ENCODE peak calls at places on chromosomes 6 and 20, in six cellular contexts. D is neural crest cell, K is left lung, O is glutamatergic neuron, J is astrocyte, B is A549. F is an unnamed sample.

GRCh38 chr6:83815631-83816030 is 37.5 kb upstream of the RIPPLY2 start:
- DNase-seq in O (no peak), B (peak; percentile 3), D (no peak), K (no peak), J (peak; percentile 11), F (no peak)

GRCh38 chr6:125701354-125701668 is 48.1 kb upstream of the HEY2 start:
- DNase-seq in B (no peak), J (no peak), O (no peak), K (no peak), D (no peak), F (no peak)

GRCh38 chr20:44494266-44494665 is 18.6 kb downstream of the TTPAL start:
- DNase-seq in O (no peak), B (peak; percentile 28), J (peak; percentile 67), K (no peak), D (no peak), F (no peak)

GRCh38 chr6:108914235-108915022 is 66.2 kb downstream of the ARMC2 start:
- DNase-seq in O (no peak), B (peak; percentile 23), D (peak; percentile 4), J (no peak), K (no peak), F (no peak)

GRCh38 chr6:9197726-9198125 is 762.4 kb upstream of the SLC35B3 start:
- DNase-seq in O (no peak), B (no peak), K (no peak), J (no peak), D (no peak), F (no peak)

GRCh38 chr6:16320533-16321340 is 82.3 kb downstream of the GMPR start:
- DNase-seq in B (no peak), O (peak; percentile 77), D (no peak), K (no peak), J (peak; percentile 46), F (no peak)

GRCh38 chr20:46814366-46815232 is 80.0 kb upstream of the EYA2 start:
- DNase-seq in J (peak; percentile 85), K (no peak), B (peak; percentile 89), D (peak; percentile 13), O (no peak), F (no peak)

GRCh38 chr6:87573307-87574024 is 16.3 kb downstream of the RARS2 start:
- DNase-seq in B (no peak), J (no peak), K (no peak), D (no peak), O (no peak), F (no peak)

GRCh38 chr6:109165392-109165964 is 70.2 kb downstream of the CEP57L1 start:
- DNase-seq in D (no peak), B (peak; percentile 6), O (no peak), K (peak; percentile 32), J (peak; percentile 71), F (no peak)

GRCh38 chr6:33812669-33813068 is 8.9 kb upstream of the MLN start:
- DNase-seq in B (peak; percentile 35), K (no peak), J (peak; percentile 23), D (peak; percentile 78), O (peak; percentile 43), F (peak; percentile 83)

GRCh38 chr20:1274485-1275313 is 8.6 kb downstream of the SNPH start:
- DNase-seq in O (peak; percentile 59), K (no peak), D (no peak), B (no peak), J (no peak), F (no peak)

GRCh38 chr6:25993038-25993684 is 30.6 kb downstream of the TRIM38 start:
- DNase-seq in O (no peak), J (no peak), K (no peak), D (no peak), B (no peak), F (no peak)

GRCh38 chr20:1107176-1107575 is 11.2 kb upstream of the PSMF1 start:
- DNase-seq in B (no peak), D (no peak), K (no peak), J (no peak), O (no peak), F (no peak)

GRCh38 chr20:55143605-55144004 is 668.2 kb downstream of the DOK5 start:
- DNase-seq in J (no peak), D (no peak), B (no peak), O (no peak), K (no peak), F (no peak)

GRCh38 chr6:42294759-42295158 is 77.1 kb upstream of the MRPS10 start:
- DNase-seq in B (peak; percentile 69), K (no peak), J (peak; percentile 77), D (no peak), O (no peak), F (no peak)

GRCh38 chr6:87237804-87238203 is 82.4 kb downstream of the ZNF292 start:
- DNase-seq in O (no peak), J (peak; percentile 16), K (no peak), B (peak; percentile 4), D (no peak), F (no peak)

GRCh38 chr6:57123111-57123510 is 33.1 kb downstream of the ZNF451 start:
- DNase-seq in B (no peak), D (no peak), K (no peak), O (no peak), J (no peak), F (no peak)

GRCh38 chr20:39259010-39259803 is 297.1 kb downstream of the DHX35 start:
- DNase-seq in J (no peak), O (no peak), K (no peak), B (no peak), D (no peak), F (no peak)

GRCh38 chr6:35318200-35318844 is 20.7 kb downstream of the DEF6 start:
- DNase-seq in O (peak; percentile 97), J (peak; percentile 58), B (peak; percentile 70), D (peak; percentile 97), K (peak; percentile 85), F (peak; percentile 95)

GRCh38 chr6:21664263-21665081 is 70.9 kb downstream of the SOX4 start:
- DNase-seq in D (peak; percentile 24), B (peak; percentile 15), O (peak; percentile 59), K (peak; percentile 52), J (peak; percentile 27), F (peak; percentile 35)

GRCh38 chr6:36427781-36428345 is 14.8 kb downstream of the PXT1 start:
- DNase-seq in O (no peak), D (no peak), J (peak; percentile 30), B (peak; percentile 47), K (no peak), F (no peak)

GRCh38 chr6:20208687-20209378 is 3.4 kb downstream of the MBOAT1 start:
- DNase-seq in O (no peak), D (no peak), J (no peak), K (no peak), B (no peak), F (no peak)

GRCh38 chr6:42279144-42279781 is 61.6 kb upstream of the MRPS10 start:
- DNase-seq in K (no peak), J (peak; percentile 36), B (peak; percentile 18), D (no peak), O (no peak), F (no peak)

GRCh38 chr20:22921595-22922421 is 113.3 kb upstream of the SSTR4 start:
- DNase-seq in O (no peak), D (no peak), B (peak; percentile 48), J (peak; percentile 54), K (no peak), F (no peak)

GRCh38 chr20:44166477-44166876 is 20.5 kb downstream of the JPH2 start:
- DNase-seq in B (peak; percentile 65), J (peak; percentile 65), K (no peak), D (no peak), O (peak; percentile 35), F (no peak)

GRCh38 chr20:31516166-31516565 is 1.9 kb downstream of the HM13 start:
- DNase-seq in K (no peak), D (no peak), O (no peak), J (no peak), B (no peak), F (no peak)

GRCh38 chr20:31516651-31517050 is 2.4 kb downstream of the HM13 start:
- DNase-seq in D (no peak), B (no peak), K (no peak), O (no peak), J (no peak), F (no peak)

GRCh38 chr20:31515072-31515774 is 981 bp downstream of the HM13 start:
- DNase-seq in O (no peak), K (no peak), B (no peak), J (no peak), D (no peak), F (no peak)

GRCh38 chr20:31515775-31516107 is 1.5 kb downstream of the HM13 start:
- DNase-seq in D (no peak), O (no peak), K (no peak), B (no peak), J (no peak), F (no peak)

DNA sequence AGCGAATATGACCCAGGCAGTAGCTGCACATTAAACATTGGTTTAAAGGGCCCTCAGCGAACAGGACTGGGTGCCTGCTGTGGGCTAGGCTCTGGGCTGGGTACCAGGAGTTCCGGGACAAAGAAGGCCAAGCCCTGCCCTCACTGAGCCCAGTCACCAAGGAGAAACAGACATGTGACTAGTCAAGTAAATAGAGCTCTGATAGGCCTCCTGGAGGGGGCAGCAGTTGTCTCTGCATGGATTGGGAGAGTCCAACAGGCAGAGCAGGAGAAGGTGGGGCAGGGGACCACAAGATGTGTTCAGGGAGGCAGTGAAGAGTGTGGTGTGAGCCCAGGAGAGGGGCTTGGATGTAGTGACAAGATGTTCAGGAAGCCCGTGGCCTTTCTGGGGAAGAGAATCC is 3.1 kb downstream of the HM13 start:
- DNase-seq in J (peak; percentile 55), D (peak; percentile 23), B (peak; percentile 76), K (peak; percentile 57), O (peak; percentile 80), F (no peak)
- TF ChIP-seq CTCF in J (peak; percentile 26), D (peak; percentile 39), B (peak; percentile 32), K (no peak), O (no peak), F (no peak)

GRCh38 chr20:21529863-21530262 is 16.0 kb upstream of the NKX2-2 start:
- DNase-seq in O (no peak), D (no peak), B (no peak), J (no peak), K (no peak), F (no peak)
- TF ChIP-seq CTCF in O (peak; percentile 37), D (peak; percentile 63), B (peak; percentile 41), J (peak; percentile 11), K (no peak), F (no peak)

DNA sequence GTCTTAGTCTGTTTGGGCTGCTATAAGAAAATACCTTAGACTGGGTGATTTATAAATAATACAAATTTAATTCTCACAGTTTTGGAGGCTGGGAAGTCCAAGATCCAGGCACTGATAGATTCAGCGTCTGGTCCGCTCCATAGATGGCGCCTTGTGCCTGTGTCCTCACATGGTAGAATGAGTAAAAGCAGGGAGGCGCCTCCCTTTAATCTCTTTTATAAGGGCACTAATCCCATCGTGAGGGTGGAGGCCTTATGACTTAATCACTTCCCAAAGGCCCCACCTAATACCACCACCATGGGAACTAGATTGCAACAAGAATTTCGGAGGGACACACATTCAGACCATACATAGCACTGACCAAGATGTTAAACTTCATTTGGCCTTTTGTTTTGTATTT is 91.2 kb upstream of the TMEM181 start:
- DNase-seq in K (no peak), D (no peak), J (no peak), O (no peak), B (peak; percentile 6), F (no peak)
- TF ChIP-seq CTCF in K (no peak), D (no peak), J (no peak), O (no peak), B (peak; percentile 12), F (no peak)

GRCh38 chr6:133114973-133115372 is 126.2 kb upstream of the EYA4 start:
- DNase-seq in K (no peak), O (no peak), D (no peak), J (peak; percentile 29), B (no peak), F (no peak)

GRCh38 chr6:133115960-133116359 is 125.2 kb upstream of the EYA4 start:
- DNase-seq in O (no peak), B (no peak), D (no peak), J (no peak), K (no peak), F (no peak)
- TF ChIP-seq CTCF in O (no peak), B (no peak), D (no peak), J (no peak), K (no peak), F (no peak)